ENCODE peak calls at places on chromosomes 2 and 18, in six cellular contexts. X is AG04450; Q is glutamatergic neuron; O is stimulated activated CD4-positive, alpha-beta T cell treated with anti-CD3 and anti-CD28 coated beads, TNF-alpha, amount 100 ng/mL, for 4 hours; M is right atrium auricular region; H is hepatic stellate cell. G is an unnamed sample.

GRCh38 chr2:172931256-172931894 is 144.3 kb upstream of the MAP3K20 start:
- DNase-seq in H (no peak), O (no peak), Q (no peak), M (no peak), X (no peak), G (no peak)

GRCh38 chr2:161102770-161103450 is 57.3 kb upstream of the TANK start:
- DNase-seq in Q (no peak), M (no peak), H (peak; percentile 14), O (no peak), X (no peak), G (no peak)

GRCh38 chr2:235765181-235765820 is 271.5 kb downstream of the AGAP1 start:
- DNase-seq in X (peak; percentile 15), H (no peak), O (no peak), M (no peak), Q (no peak), G (no peak)

GRCh38 chr2:108409768-108410167 is 32.0 kb downstream of the SULT1C4 start:
- DNase-seq in M (no peak), Q (no peak), X (peak; percentile 48), H (no peak), O (no peak), G (no peak)

GRCh38 chr18:45684341-45685115 is 39.5 kb upstream of the SLC14A1 start:
- DNase-seq in H (no peak), M (no peak), Q (no peak), O (no peak), X (no peak), G (no peak)

GRCh38 chr2:219611306-219611705 is 13.6 kb downstream of the STK11IP start:
- DNase-seq in Q (no peak), H (no peak), X (no peak), M (no peak), O (no peak), G (no peak)

GRCh38 chr2:226040344-226040743 is 640.8 kb downstream of the NYAP2 start:
- DNase-seq in M (no peak), X (no peak), Q (no peak), O (no peak), H (no peak), G (no peak)

GRCh38 chr2:239928457-239929350 is 96.4 kb downstream of the NDUFA10 start:
- DNase-seq in M (peak; percentile 52), O (no peak), H (no peak), X (no peak), Q (no peak), G (no peak)

GRCh38 chr2:102547462-102547861 is 71.9 kb upstream of the SLC9A2 start:
- DNase-seq in Q (no peak), M (no peak), O (no peak), X (no peak), H (no peak), G (no peak)

GRCh38 chr2:19762959-19763605 is 138.7 kb downstream of the TTC32 start:
- DNase-seq in M (no peak), X (no peak), Q (no peak), H (no peak), O (no peak), G (no peak)

GRCh38 chr2:44943693-44944101 is 2.2 kb downstream of the SIX3 start:
- DNase-seq in M (no peak), X (no peak), Q (no peak), O (no peak), H (no peak), G (no peak)

GRCh38 chr2:49351531-49351930 is 197.2 kb upstream of the FSHR start:
- DNase-seq in H (no peak), X (no peak), O (no peak), Q (no peak), M (no peak), G (no peak)

GRCh38 chr2:217642944-217643343 is 359.9 kb downstream of the TNS1 start:
- DNase-seq in Q (no peak), H (no peak), X (no peak), O (no peak), M (no peak), G (no peak)

GRCh38 chr2:222959358-222959757 is 92.6 kb upstream of the KCNE4 start:
- DNase-seq in M (no peak), O (no peak), X (peak; percentile 72), H (peak; percentile 81), Q (no peak), G (peak; percentile 56)

GRCh38 chr2:46434851-46435273 is 44.5 kb upstream of the TMEM247 start:
- DNase-seq in O (no peak), H (peak; percentile 62), M (no peak), X (peak; percentile 94), Q (no peak), G (no peak)

GRCh38 chr2:104825124-104825865 is 28.6 kb upstream of the POU3F3 start:
- DNase-seq in Q (no peak), H (no peak), O (no peak), M (no peak), X (no peak), G (no peak)

GRCh38 chr18:22309191-22309590 is 108.5 kb downstream of the CTAGE1 start:
- DNase-seq in X (peak; percentile 43), H (no peak), Q (no peak), M (no peak), O (no peak), G (no peak)

GRCh38 chr18:55219059-55219458 is 259.8 kb upstream of the CCDC68 start:
- DNase-seq in H (no peak), M (no peak), Q (no peak), X (no peak), O (no peak), G (no peak)

GRCh38 chr18:56869189-56869777 is 218.1 kb downstream of the WDR7 start:
- DNase-seq in M (no peak), H (peak; percentile 2), Q (no peak), O (no peak), X (peak; percentile 41), G (no peak)

GRCh38 chr2:230864122-230864604 is 579 bp upstream of the ITM2C start:
- DNase-seq in O (no peak), M (no peak), X (no peak), Q (no peak), H (no peak), G (no peak)

GRCh38 chr2:147945660-147946059 is 74.9 kb downstream of the ORC4 start:
- DNase-seq in Q (no peak), O (no peak), X (no peak), M (no peak), H (no peak), G (no peak)

GRCh38 chr2:5609191-5609590 is 83.0 kb upstream of the SOX11 start:
- DNase-seq in M (no peak), O (no peak), X (no peak), Q (peak; percentile 63), H (no peak), G (no peak)

GRCh38 chr2:64213607-64214275 is 69.5 kb upstream of the PELI1 start:
- DNase-seq in X (no peak), H (no peak), O (no peak), Q (no peak), M (no peak), G (no peak)

GRCh38 chr18:71809711-71810110 is 734.4 kb downstream of the CBLN2 start:
- DNase-seq in O (no peak), H (no peak), M (no peak), Q (no peak), X (no peak), G (no peak)

GRCh38 chr18:60040966-60041365 is 141.2 kb downstream of the PMAIP1 start:
- DNase-seq in O (no peak), H (no peak), Q (no peak), X (no peak), M (no peak), G (no peak)

GRCh38 chr2:15034860-15035259 is 402.3 kb downstream of the LRATD1 start:
- DNase-seq in X (no peak), O (no peak), M (no peak), Q (no peak), H (no peak), G (no peak)

G was measured in retinal pigment epithelial cell.